ENCODE peak calls at places on chromosomes 5 and 9, in seven cellular contexts. J is uterus; L is ACHN; M is psoas muscle; Z is stimulated activated CD4-positive, alpha-beta T cell treated with anti-CD3 and anti-CD28 coated beads, Interleukin-1b, Interleukin-23, amount 100 ng/mL, for 24 hours; A is NCI-H1092; X is NCI-H2081. V is an unnamed sample.

GRCh38 chr9:134597041-134597913 is 44.3 kb upstream of the COL5A1 start:
- DNase-seq in J (no peak), L (no peak), M (no peak), Z (no peak), A (no peak), X (no peak), V (peak; percentile 41)

GRCh38 chr9:563200-563599 is 278.3 kb upstream of the DMRT1 start:
- DNase-seq in J (no peak), L (no peak), M (no peak), Z (no peak), A (no peak), X (no peak), V (no peak)

GRCh38 chr9:101977614-101978210 is 239.3 kb upstream of the GRIN3A start:
- DNase-seq in J (no peak), L (peak; percentile 37), M (no peak), Z (no peak), A (peak; percentile 33), X (peak; percentile 1), V (no peak)

GRCh38 chr5:87909382-87909781 is 359.3 kb downstream of the TMEM161B start:
- DNase-seq in J (no peak), L (no peak), M (no peak), Z (no peak), A (no peak), X (no peak), V (no peak)

GRCh38 chr9:16074962-16075361 is 522.1 kb downstream of the CCDC171 start:
- DNase-seq in J (no peak), L (no peak), M (no peak), Z (no peak), A (no peak), X (no peak), V (no peak)

GRCh38 chr5:56384186-56384585 is 151.1 kb upstream of the ANKRD55 start:
- DNase-seq in J (peak; percentile 21), L (no peak), M (no peak), Z (no peak), A (no peak), X (no peak), V (peak; percentile 43)

GRCh38 chr5:172450861-172451695 is 3.2 kb downstream of the SH3PXD2B start:
- DNase-seq in J (peak; percentile 54), L (peak; percentile 34), M (no peak), Z (peak; percentile 32), A (no peak), X (peak; percentile 20), V (peak; percentile 40)

GRCh38 chr9:72168075-72168474 is 18.8 kb downstream of the GDA start:
- DNase-seq in J (no peak), L (no peak), M (no peak), Z (no peak), A (no peak), X (no peak), V (no peak)

GRCh38 chr9:35691757-35692301 is 2.1 kb upstream of the TPM2 start:
- DNase-seq in J (peak; percentile 60), L (no peak), M (no peak), Z (no peak), A (no peak), X (no peak), V (no peak)

GRCh38 chr5:9468070-9468388 is 77.8 kb downstream of the SEMA5A start:
- DNase-seq in J (peak; percentile 39), L (peak; percentile 29), M (no peak), Z (no peak), A (no peak), X (no peak), V (no peak)

GRCh38 chr5:103119067-103119764 is 722 bp downstream of the GIN1 start:
- DNase-seq in J (no peak), L (peak; percentile 33), M (no peak), Z (no peak), A (no peak), X (no peak), V (no peak)

GRCh38 chr9:37119360-37119759 is 1.0 kb upstream of the ZCCHC7 start:
- DNase-seq in J (no peak), L (no peak), M (no peak), Z (no peak), A (no peak), X (no peak), V (no peak)

GRCh38 chr5:150075806-150076205 is 10.5 kb downstream of the CSF1R start:
- DNase-seq in J (peak; percentile 2), L (no peak), M (peak; percentile 32), Z (no peak), A (no peak), X (no peak), V (no peak)

GRCh38 chr5:117107859-117108258 is 533.2 kb upstream of the SEMA6A start:
- DNase-seq in J (no peak), L (no peak), M (no peak), Z (no peak), A (no peak), X (no peak), V (no peak)

GRCh38 chr5:131218392-131218791 is 45.5 kb upstream of the CDC42SE2 start:
- DNase-seq in J (no peak), L (no peak), M (no peak), Z (no peak), A (no peak), X (no peak), V (no peak)

GRCh38 chr9:36165766-36166149 is 3.4 kb upstream of the CCIN start:
- DNase-seq in J (no peak), L (no peak), M (no peak), Z (no peak), A (no peak), X (no peak), V (no peak)

GRCh38 chr5:150670275-150670960 is 9.4 kb downstream of the MYOZ3 start:
- DNase-seq in J (no peak), L (no peak), M (no peak), Z (no peak), A (no peak), X (no peak), V (no peak)

GRCh38 chr5:157217289-157218024 is 36.8 kb downstream of the ITK start:
- DNase-seq in J (no peak), L (peak; percentile 4), M (no peak), Z (no peak), A (no peak), X (no peak), V (no peak)

GRCh38 chr5:55934117-55934613 is 60.6 kb downstream of the IL6ST start:
- DNase-seq in J (no peak), L (no peak), M (no peak), Z (no peak), A (no peak), X (no peak), V (no peak)

GRCh38 chr5:138716456-138716924 is 36.7 kb upstream of the CTNNA1 start:
- DNase-seq in J (no peak), L (peak; percentile 54), M (no peak), Z (no peak), A (no peak), X (peak; percentile 83), V (no peak)

GRCh38 chr5:36881304-36881703 is 4.7 kb downstream of the NIPBL start:
- DNase-seq in J (no peak), L (no peak), M (no peak), Z (no peak), A (no peak), X (no peak), V (no peak)

GRCh38 chr5:157475432-157475831 is 15.4 kb downstream of the NIPAL4 start:
- DNase-seq in J (no peak), L (no peak), M (no peak), Z (no peak), A (no peak), X (no peak), V (no peak)

GRCh38 chr5:137501846-137502406 is 2.8 kb upstream of the SPOCK1 start:
- DNase-seq in J (no peak), L (no peak), M (no peak), Z (no peak), A (no peak), X (no peak), V (no peak)

GRCh38 chr5:94276751-94277150 is 341.7 kb downstream of the KIAA0825 start:
- DNase-seq in J (no peak), L (no peak), M (no peak), Z (no peak), A (no peak), X (no peak), V (no peak)

GRCh38 chr5:65811895-65812294 is 89.9 kb downstream of the NLN start:
- DNase-seq in J (no peak), L (no peak), M (no peak), Z (no peak), A (no peak), X (no peak), V (no peak)

GRCh38 chr5:76099286-76099702 is 16.1 kb downstream of the SV2C start:
- DNase-seq in J (no peak), L (no peak), M (no peak), Z (no peak), A (no peak), X (no peak), V (no peak)

GRCh38 chr5:40813698-40814281 is 15.6 kb upstream of the PRKAA1 start:
- DNase-seq in J (no peak), L (no peak), M (no peak), Z (no peak), A (no peak), X (no peak), V (no peak)

GRCh38 chr9:2087500-2088313 is 72.6 kb downstream of the SMARCA2 start:
- DNase-seq in J (no peak), L (peak; percentile 64), M (no peak), Z (no peak), A (no peak), X (peak; percentile 25), V (no peak)

GRCh38 chr9:133142657-133143592 is 20.8 kb downstream of the GBGT1 start:
- DNase-seq in J (no peak), L (no peak), M (no peak), Z (no peak), A (no peak), X (no peak), V (no peak)

GRCh38 chr9:77092536-77092935 is 73.1 kb downstream of the FOXB2 start:
- DNase-seq in J (no peak), L (peak; percentile 2), M (no peak), Z (no peak), A (no peak), X (no peak), V (no peak)

GRCh38 chr9:133485531-133486260 is 6.8 kb upstream of the SLC2A6 start:
- DNase-seq in J (no peak), L (no peak), M (peak; percentile 46), Z (no peak), A (no peak), X (no peak), V (peak; percentile 53)

GRCh38 chr5:6216516-6217075 is 161.8 kb downstream of the MED10 start:
- DNase-seq in J (no peak), L (no peak), M (no peak), Z (no peak), A (no peak), X (no peak), V (no peak)

V was measured in right cardiac atrium.